ENCODE peak calls at places on chromosomes 13 and 19, in eight cellular contexts. S is ovary; N is A549; Z is psoas muscle; X is iPS DF 6.9; E is neuronal stem cell; B is heart left ventricle; K is CD8-positive, alpha-beta memory T cell. L is an unnamed sample.

GRCh38 chr13:68806125-68806524 is 1301.5 kb upstream of the ATXN8OS start:
- DNase-seq in S (no peak), N (no peak), Z (no peak), X (no peak), E (no peak), B (no peak), K (no peak), L (no peak)

GRCh38 chr19:24159707-24160106 is 72.7 kb downstream of the ZNF254 start:
- DNase-seq in S (no peak), N (no peak), Z (no peak), X (peak), E (no peak), B (no peak), K (no peak), L (no peak)

GRCh38 chr13:34246511-34246910 is 428.6 kb downstream of the RFC3 start:
- DNase-seq in S (no peak), N (no peak), Z (no peak), X (no peak), E (no peak), B (no peak), K (no peak), L (no peak)

GRCh38 chr19:34244611-34245299 is 9.6 kb upstream of the GARRE1 start:
- DNase-seq in S (no peak), N (no peak), Z (no peak), X (no peak), E (no peak), B (no peak), K (no peak), L (no peak)

GRCh38 chr19:56687036-56687435 is 15.5 kb upstream of the ZNF835 start:
- DNase-seq in S (no peak), N (no peak), Z (no peak), X (no peak), E (no peak), B (no peak), K (no peak), L (no peak)

GRCh38 chr13:43908156-43909126 is 28.7 kb downstream of the LACC1 start:
- DNase-seq in S (no peak), N (peak), Z (no peak), X (no peak), E (peak), B (no peak), K (peak), L (no peak)

GRCh38 chr19:19405919-19406877 is 723 bp downstream of the GATAD2A start:
- DNase-seq in S (peak), N (no peak), Z (peak), X (no peak), E (peak), B (peak), K (peak), L (peak)

GRCh38 chr13:50512602-50513527 is 330.6 kb downstream of the DLEU7 start:
- DNase-seq in S (peak), N (no peak), Z (peak), X (no peak), E (no peak), B (peak), K (peak), L (peak)

GRCh38 chr19:18586311-18586710 is 2.3 kb upstream of the REX1BD start:
- DNase-seq in S (no peak), N (no peak), Z (no peak), X (no peak), E (no peak), B (no peak), K (no peak), L (no peak)

GRCh38 chr19:19399733-19400438 is 5.6 kb upstream of the GATAD2A start:
- DNase-seq in S (no peak), N (no peak), Z (no peak), X (no peak), E (no peak), B (no peak), K (no peak), L (no peak)

GRCh38 chr19:1236566-1236965 is 1.2 kb downstream of the CBARP start:
- DNase-seq in S (no peak), N (no peak), Z (no peak), X (no peak), E (no peak), B (no peak), K (no peak), L (no peak)

GRCh38 chr13:36420437-36420891 is 11.8 kb upstream of the CCNA1 start:
- DNase-seq in S (peak), N (peak), Z (no peak), X (peak), E (peak), B (peak), K (peak), L (no peak)

GRCh38 chr13:100088282-100088647 is 628 bp upstream of the PCCA start:
- DNase-seq in S (peak), N (no peak), Z (no peak), X (no peak), E (no peak), B (no peak), K (no peak), L (no peak)

GRCh38 chr13:71786815-71787214 is 80.2 kb downstream of the DACH1 start:
- DNase-seq in S (no peak), N (no peak), Z (no peak), X (no peak), E (peak), B (no peak), K (no peak), L (no peak)

GRCh38 chr19:30968210-30968609 is 381.0 kb downstream of the TSHZ3 start:
- DNase-seq in S (no peak), N (no peak), Z (no peak), X (no peak), E (no peak), B (no peak), K (no peak), L (no peak)

GRCh38 chr19:45809643-45810159 is 5.4 kb downstream of the RSPH6A start:
- DNase-seq in S (no peak), N (no peak), Z (no peak), X (no peak), E (no peak), B (no peak), K (no peak), L (no peak)

GRCh38 chr19:2188708-2189385 is 25.1 kb downstream of the DOT1L start:
- DNase-seq in S (no peak), N (no peak), Z (no peak), X (no peak), E (no peak), B (no peak), K (no peak), L (no peak)

GRCh38 chr19:6691342-6691741 is 21.4 kb upstream of the TNFSF14 start:
- DNase-seq in S (no peak), N (no peak), Z (no peak), X (no peak), E (no peak), B (no peak), K (no peak), L (no peak)

GRCh38 chr13:47112205-47112896 is 215.5 kb upstream of the HTR2A start:
- DNase-seq in S (no peak), N (no peak), Z (no peak), X (peak), E (peak), B (no peak), K (no peak), L (no peak)

GRCh38 chr13:97809576-97809975 is 143.9 kb upstream of the IPO5 start:
- DNase-seq in S (no peak), N (no peak), Z (no peak), X (no peak), E (no peak), B (no peak), K (no peak), L (no peak)

GRCh38 chr13:46010148-46010547 is 42.4 kb downstream of the ZC3H13 start:
- DNase-seq in S (no peak), N (no peak), Z (no peak), X (no peak), E (no peak), B (no peak), K (no peak), L (no peak)

GRCh38 chr19:44254496-44254895 is 5.2 kb upstream of the ZNF233 start:
- DNase-seq in S (no peak), N (no peak), Z (no peak), X (no peak), E (no peak), B (no peak), K (no peak), L (no peak)

GRCh38 chr13:28423010-28423409 is 71.9 kb downstream of the FLT1 start:
- DNase-seq in S (no peak), N (no peak), Z (no peak), X (no peak), E (no peak), B (peak), K (peak), L (peak)

GRCh38 chr13:32022292-32022691 is 9.3 kb upstream of the FRY start:
- DNase-seq in S (no peak), N (no peak), Z (no peak), X (no peak), E (no peak), B (peak), K (no peak), L (no peak)

GRCh38 chr19:7307590-7308218 is 13.5 kb upstream of the INSR start:
- DNase-seq in S (no peak), N (no peak), Z (no peak), X (no peak), E (no peak), B (no peak), K (no peak), L (no peak)

GRCh38 chr13:35549481-35549880 is 73.0 kb upstream of the MAB21L1 start:
- DNase-seq in S (no peak), N (peak), Z (no peak), X (no peak), E (no peak), B (no peak), K (no peak), L (no peak)

GRCh38 chr13:24619302-24619701 is 60.9 kb upstream of the ATP12A start:
- DNase-seq in S (no peak), N (no peak), Z (no peak), X (no peak), E (no peak), B (no peak), K (no peak), L (no peak)

GRCh38 chr13:80802946-80803345 is 462.0 kb upstream of the SPRY2 start:
- DNase-seq in S (no peak), N (no peak), Z (no peak), X (no peak), E (no peak), B (no peak), K (no peak), L (no peak)

GRCh38 chr13:40480012-40480914 is 186.2 kb downstream of the FOXO1 start:
- DNase-seq in S (peak), N (no peak), Z (no peak), X (no peak), E (no peak), B (no peak), K (peak), L (no peak)

GRCh38 chr19:57338798-57339378 is 12.2 kb upstream of the ZNF304 start:
- DNase-seq in S (no peak), N (no peak), Z (no peak), X (no peak), E (no peak), B (peak), K (no peak), L (no peak)

GRCh38 chr19:52741951-52742485 is 7.2 kb upstream of the ZNF611 start:
- DNase-seq in S (no peak), N (no peak), Z (no peak), X (no peak), E (no peak), B (no peak), K (no peak), L (no peak)

GRCh38 chr19:4692275-4693077 is 22.3 kb upstream of the MYDGF start:
- DNase-seq in S (no peak), N (no peak), Z (no peak), X (no peak), E (no peak), B (no peak), K (no peak), L (no peak)

GRCh38 chr19:31266731-31267130 is 82.5 kb downstream of the TSHZ3 start:
- DNase-seq in S (peak), N (no peak), Z (no peak), X (no peak), E (no peak), B (no peak), K (no peak), L (peak)

GRCh38 chr19:55486971-55487883 is 1.0 kb upstream of the SSC5D start:
- DNase-seq in S (peak), N (peak), Z (peak), X (no peak), E (no peak), B (peak), K (no peak), L (peak)

GRCh38 chr19:29966594-29967249 is 24.7 kb downstream of the URI1 start:
- DNase-seq in S (no peak), N (no peak), Z (no peak), X (no peak), E (no peak), B (no peak), K (no peak), L (no peak)
- H3K4me3 ChIP-seq in S (no peak), N (no peak), Z (no peak), X (no peak), E (no peak), B (no peak), K (no peak), L (no peak)

GRCh38 chr19:38404858-38405257 is 2.0 kb downstream of the FAM98C start:
- DNase-seq in S (no peak), N (no peak), Z (no peak), X (no peak), E (no peak), B (no peak), K (no peak), L (no peak)

GRCh38 chr19:38401148-38401547 is 1.7 kb upstream of the FAM98C start:
- DNase-seq in S (no peak), N (no peak), Z (no peak), X (no peak), E (no peak), B (no peak), K (no peak), L (no peak)

GRCh38 chr19:38400361-38400760 is 2.5 kb upstream of the FAM98C start:
- DNase-seq in S (no peak), N (no peak), Z (no peak), X (no peak), E (no peak), B (no peak), K (no peak), L (no peak)

GRCh38 chr19:38402967-38403674 is at the start of gene FAM98C:
- DNase-seq in S (peak), N (peak), Z (peak), X (peak), E (peak), B (peak), K (peak), L (peak)

DNA sequence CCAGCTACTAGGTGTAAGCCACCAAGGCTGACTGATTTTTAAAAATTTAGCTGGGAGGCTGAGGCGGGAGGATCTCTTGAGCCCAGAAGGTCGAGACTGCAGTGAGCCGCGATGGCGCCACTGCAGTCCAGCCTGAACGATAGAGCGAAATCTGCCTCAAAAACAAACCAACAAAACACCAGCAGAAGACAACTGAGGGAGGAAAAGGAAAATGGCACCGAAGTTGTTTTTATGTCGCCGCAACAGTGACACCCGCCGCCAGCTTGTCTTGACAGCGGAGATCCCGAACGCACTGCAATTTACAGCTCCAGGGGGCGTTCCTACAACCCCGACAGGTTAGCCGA is 298 bp upstream of the FAM98C start:
- DNase-seq in S (no peak), N (no peak), Z (no peak), X (no peak), E (no peak), B (no peak), K (no peak), L (no peak)
- H3K4me3 ChIP-seq in S (peak), N (peak), Z (peak), X (no peak), E (peak), B (peak), K (peak), L (peak)

DNA sequence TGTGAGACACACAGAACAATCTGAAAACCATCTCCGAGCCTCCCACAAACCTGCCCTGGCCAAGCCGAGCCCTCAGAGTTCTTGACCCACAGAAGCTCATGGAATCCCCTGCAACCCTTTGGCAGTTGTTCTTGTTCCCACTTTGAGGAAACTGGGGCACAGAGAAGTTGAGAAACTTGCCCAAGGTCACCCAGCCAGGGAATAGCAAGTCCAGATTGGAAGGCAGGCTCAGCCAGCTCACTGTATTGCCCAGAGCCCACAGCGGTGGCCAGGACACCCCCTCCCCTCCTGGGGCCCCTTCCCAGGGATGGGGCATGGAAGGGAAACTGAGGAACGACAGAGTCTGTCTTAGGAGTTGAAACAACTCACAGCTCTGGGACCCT is 1.8 kb downstream of the ZSWIM4 start:
- DNase-seq in S (no peak), N (no peak), Z (no peak), X (no peak), E (no peak), B (no peak), K (no peak), L (no peak)
- H3K4me3 ChIP-seq in S (no peak), N (peak), Z (peak), X (no peak), E (peak), B (no peak), K (no peak), L (no peak)

GRCh38 chr13:113129921-113130750 is 7.5 kb downstream of the F10 start:
- DNase-seq in S (peak), N (no peak), Z (peak), X (no peak), E (no peak), B (peak), K (peak), L (peak)
- H3K4me3 ChIP-seq in S (no peak), N (no peak), Z (peak), X (no peak), E (no peak), B (peak), K (no peak), L (peak)

DNA sequence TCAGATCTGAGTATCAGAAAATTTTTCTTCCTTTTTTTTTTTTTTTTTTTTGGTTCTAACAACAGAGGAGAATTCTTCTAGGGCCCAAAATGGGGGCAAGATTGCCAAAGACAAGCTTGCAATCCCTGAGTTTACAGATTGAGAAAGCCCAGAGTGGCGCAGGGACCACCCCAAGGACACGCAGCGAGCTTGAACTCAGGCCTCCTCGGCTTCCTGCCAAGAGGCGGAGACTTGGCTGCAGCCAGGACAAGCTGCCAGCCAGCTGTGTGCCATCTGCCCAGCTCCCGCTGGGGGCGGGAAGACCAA is 508 bp upstream of the MRPL34 start:
- DNase-seq in S (no peak), N (no peak), Z (no peak), X (no peak), E (no peak), B (no peak), K (no peak), L (no peak)
- H3K4me3 ChIP-seq in S (peak), N (no peak), Z (peak), X (no peak), E (peak), B (peak), K (peak), L (peak)

GRCh38 chr13:79780240-79780639 is 299.3 kb downstream of the NDFIP2 start:
- DNase-seq in S (no peak), N (no peak), Z (no peak), X (no peak), E (no peak), B (no peak), K (no peak), L (no peak)
- H3K4me3 ChIP-seq in S (no peak), N (no peak), Z (peak), X (no peak), E (no peak), B (no peak), K (no peak), L (no peak)

L was measured in left lung.